ENCODE peak calls at places on chromosomes 11 and 22, in nine cellular contexts. R, O, E, V, N, G, K, I and F are unnamed samples.

GRCh38 chr22:36236338-36237319 is 2.7 kb downstream of the APOL2 start:
- DNase-seq in R (no peak), O (no peak), E (peak), V (no peak), N (no peak), G (no peak), K (no peak), I (no peak), F (peak)

GRCh38 chr11:104546486-104546885 is 351.8 kb downstream of the CASP12 start:
- DNase-seq in R (no peak), O (no peak), E (no peak), V (no peak), N (no peak), G (no peak), K (no peak), I (no peak), F (no peak)

GRCh38 chr22:35467788-35468187 is 67.8 kb downstream of the MCM5 start:
- DNase-seq in R (peak), O (peak), E (peak), V (peak), N (peak), G (no peak), K (peak), I (no peak), F (peak)

GRCh38 chr11:102026975-102027374 is 20.3 kb upstream of the CFAP300 start:
- DNase-seq in R (no peak), O (no peak), E (no peak), V (no peak), N (no peak), G (no peak), K (no peak), I (no peak), F (no peak)

GRCh38 chr11:57787920-57788716 is 26.5 kb downstream of the CTNND1 start:
- DNase-seq in R (no peak), O (no peak), E (no peak), V (no peak), N (no peak), G (no peak), K (no peak), I (peak), F (peak)

GRCh38 chr11:46378296-46378695 is 3.2 kb upstream of the MDK start:
- DNase-seq in R (no peak), O (no peak), E (no peak), V (peak), N (peak), G (peak), K (no peak), I (no peak), F (no peak)

GRCh38 chr11:119533931-119534694 is 111.1 kb upstream of the THY1 start:
- DNase-seq in R (peak), O (peak), E (peak), V (peak), N (peak), G (no peak), K (no peak), I (peak), F (peak)

GRCh38 chr22:29587938-29588699 is 7.2 kb upstream of the NIPSNAP1 start:
- DNase-seq in R (no peak), O (no peak), E (peak), V (no peak), N (no peak), G (no peak), K (no peak), I (peak), F (no peak)

GRCh38 chr11:37100008-37100407 is 502.0 kb upstream of the RAG2 start:
- DNase-seq in R (no peak), O (no peak), E (no peak), V (no peak), N (no peak), G (no peak), K (no peak), I (no peak), F (no peak)

GRCh38 chr11:78168539-78169477 is 19.6 kb downstream of the KCTD21 start:
- DNase-seq in R (peak), O (peak), E (peak), V (no peak), N (peak), G (peak), K (peak), I (peak), F (peak)

GRCh38 chr11:48093795-48094642 is 113.7 kb downstream of the PTPRJ start:
- DNase-seq in R (no peak), O (no peak), E (peak), V (no peak), N (no peak), G (peak), K (peak), I (peak), F (no peak)

GRCh38 chr11:62588966-62589637 is 2.2 kb downstream of the TUT1 start:
- DNase-seq in R (no peak), O (no peak), E (no peak), V (peak), N (no peak), G (no peak), K (no peak), I (no peak), F (no peak)

GRCh38 chr11:17263803-17264202 is 12.7 kb upstream of the NUCB2 start:
- DNase-seq in R (no peak), O (no peak), E (no peak), V (no peak), N (no peak), G (no peak), K (no peak), I (no peak), F (no peak)

GRCh38 chr11:16749666-16750065 is 11.2 kb downstream of the C11orf58 start:
- DNase-seq in R (no peak), O (no peak), E (no peak), V (no peak), N (no peak), G (no peak), K (no peak), I (no peak), F (no peak)

GRCh38 chr11:95545116-95545875 is 244.3 kb downstream of the FAM76B start:
- DNase-seq in R (no peak), O (no peak), E (no peak), V (no peak), N (no peak), G (peak), K (no peak), I (no peak), F (no peak)

GRCh38 chr11:32838505-32839274 is 9.0 kb downstream of the PRRG4 start:
- DNase-seq in R (no peak), O (no peak), E (no peak), V (no peak), N (no peak), G (peak), K (no peak), I (no peak), F (no peak)

GRCh38 chr11:74592063-74592440 is 330 bp upstream of the POLD3 start:
- DNase-seq in R (no peak), O (no peak), E (no peak), V (no peak), N (no peak), G (no peak), K (no peak), I (no peak), F (no peak)

GRCh38 chr11:32188785-32189184 is 97.9 kb downstream of the RCN1 start:
- DNase-seq in R (no peak), O (no peak), E (no peak), V (no peak), N (no peak), G (no peak), K (no peak), I (no peak), F (no peak)

GRCh38 chr22:49768511-49768910 is 59.2 kb downstream of the BRD1 start:
- DNase-seq in R (no peak), O (no peak), E (no peak), V (peak), N (peak), G (no peak), K (no peak), I (no peak), F (no peak)

GRCh38 chr11:10377182-10377581 is 72.3 kb downstream of the ADM start:
- DNase-seq in R (no peak), O (no peak), E (no peak), V (no peak), N (no peak), G (no peak), K (no peak), I (no peak), F (no peak)

GRCh38 chr11:45899448-45900174 is 7.5 kb downstream of the FREY1 start:
- DNase-seq in R (peak), O (peak), E (peak), V (peak), N (peak), G (no peak), K (peak), I (peak), F (peak)

GRCh38 chr11:58905716-58906547 is 33.4 kb upstream of the GLYATL1 start:
- DNase-seq in R (peak), O (no peak), E (peak), V (no peak), N (peak), G (peak), K (no peak), I (no peak), F (peak)

GRCh38 chr11:119316017-119316728 is 757 bp downstream of the MCAM start:
- DNase-seq in R (no peak), O (peak), E (peak), V (no peak), N (peak), G (no peak), K (no peak), I (no peak), F (no peak)

GRCh38 chr11:82994615-82995014 is 77.1 kb downstream of the RAB30 start:
- DNase-seq in R (no peak), O (no peak), E (no peak), V (no peak), N (no peak), G (no peak), K (no peak), I (no peak), F (no peak)

GRCh38 chr22:38755911-38756532 is at the start of gene SUN2:
- DNase-seq in R (peak), O (peak), E (peak), V (peak), N (peak), G (peak), K (peak), I (peak), F (peak)
- TF ChIP-seq POLR2A in R (peak), O (peak), E (peak), V (peak), N (peak), G (peak), K (peak), I (no peak), F (no peak)

GRCh38 chr11:40425168-40425567 is 1034.3 kb downstream of the LRRC4C start:
- DNase-seq in R (no peak), O (no peak), E (no peak), V (no peak), N (no peak), G (no peak), K (no peak), I (no peak), F (no peak)
- TF ChIP-seq CTCF in R (no peak), O (no peak), E (no peak), V (no peak), N (no peak), G (no peak), K (no peak), I (no peak), F (no peak)

GRCh38 chr22:38213319-38214247 is 11.8 kb downstream of the MAFF start:
- DNase-seq in R (no peak), O (no peak), E (no peak), V (no peak), N (no peak), G (no peak), K (no peak), I (no peak), F (no peak)
- TF ChIP-seq POLR2A in R (no peak), O (no peak), E (no peak), V (no peak), N (no peak), G (no peak), K (no peak), I (no peak), F (no peak)

DNA sequence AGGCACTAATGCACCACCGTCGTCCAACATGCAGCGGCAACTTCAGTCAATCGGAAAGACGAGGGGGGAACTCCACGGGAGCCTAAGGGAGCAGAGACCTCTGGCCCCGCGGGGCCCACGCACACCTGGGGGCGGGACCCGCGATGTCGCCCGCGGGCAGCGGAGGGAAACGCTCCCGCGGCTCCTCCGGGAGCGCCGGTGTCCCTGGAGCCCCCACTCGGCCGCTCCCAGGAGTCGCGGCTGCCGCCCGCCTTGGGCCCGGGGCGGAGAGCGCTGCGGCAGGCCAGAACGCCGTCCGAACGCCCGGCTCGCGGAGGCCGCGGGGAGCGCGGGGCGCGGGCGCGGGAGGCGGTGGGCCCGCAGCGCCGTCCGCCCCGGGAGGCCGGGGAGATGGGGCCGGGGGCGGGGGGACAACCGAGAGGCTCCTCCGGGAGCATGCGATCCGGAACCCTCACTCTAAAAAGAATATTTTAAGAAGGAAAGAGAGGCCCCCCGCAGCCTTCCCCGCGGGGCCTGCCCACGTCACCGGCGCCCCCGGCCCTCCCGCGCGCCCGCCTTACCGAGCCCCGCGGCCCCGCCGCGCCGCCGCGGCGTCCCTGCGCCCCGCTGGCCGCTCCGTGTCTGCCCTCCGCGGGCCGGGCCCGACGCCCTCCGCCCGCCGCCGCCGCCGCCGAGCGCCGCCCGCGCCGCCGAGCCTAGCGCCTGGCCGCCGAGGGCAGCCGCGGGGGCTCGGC is 86.6 kb upstream of the ARHGAP32 start:
- DNase-seq in R (no peak), O (no peak), E (no peak), V (peak), N (peak), G (no peak), K (no peak), I (no peak), F (no peak)
- TF ChIP-seq CTCF in R (no peak), O (no peak), E (no peak), V (no peak), N (no peak), G (no peak), K (no peak), I (no peak), F (no peak)

DNA sequence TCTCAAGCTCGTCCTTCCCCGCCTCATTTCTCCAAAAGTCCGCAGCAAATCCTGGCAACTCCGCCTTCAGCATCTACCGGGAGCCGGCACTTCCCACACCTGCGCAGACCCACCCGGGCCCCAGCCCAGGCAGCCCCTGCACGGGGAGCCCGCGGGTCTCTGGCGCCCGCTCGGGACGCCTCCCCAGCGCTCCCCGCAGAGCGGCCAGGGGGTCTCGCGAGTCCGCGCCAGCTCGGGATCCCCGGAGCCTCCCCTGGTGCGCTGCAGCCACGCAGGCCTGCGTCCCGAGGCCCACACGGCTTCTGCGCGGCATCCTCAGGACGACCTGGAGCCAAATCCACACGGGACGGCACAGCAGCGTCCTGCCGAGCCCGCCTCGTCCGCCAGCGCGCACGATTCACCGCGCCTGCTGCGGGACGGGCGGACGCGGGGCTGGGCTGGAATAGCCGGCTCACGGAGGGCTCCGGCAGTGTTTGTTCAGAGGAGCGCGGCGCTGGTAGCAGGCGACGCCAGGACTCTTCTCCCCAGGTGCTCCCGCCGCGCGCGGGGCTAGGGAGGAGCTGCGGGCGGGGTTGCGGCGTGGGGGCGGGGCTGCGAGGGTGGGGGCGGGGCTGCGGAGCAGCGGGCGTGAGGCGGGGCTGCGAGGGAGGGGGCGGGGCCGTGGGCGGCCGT is 810 bp upstream of the PHRF1 start:
- DNase-seq in R (no peak), O (peak), E (no peak), V (peak), N (peak), G (no peak), K (no peak), I (peak), F (no peak)
- TF ChIP-seq POLR2A in R (no peak), O (no peak), E (peak), V (no peak), N (peak), G (peak), K (no peak), I (no peak), F (no peak)

GRCh38 chr11:67195971-67196418 is 70.3 kb upstream of the GRK2 start:
- DNase-seq in R (no peak), O (peak), E (no peak), V (no peak), N (no peak), G (no peak), K (no peak), I (peak), F (no peak)
- TF ChIP-seq CTCF in R (no peak), O (no peak), E (no peak), V (no peak), N (no peak), G (no peak), K (no peak), I (peak), F (no peak)

GRCh38 chr11:8720376-8720775 is 37.8 kb downstream of the RPL27A start:
- DNase-seq in R (no peak), O (no peak), E (no peak), V (no peak), N (no peak), G (no peak), K (no peak), I (no peak), F (no peak)

GRCh38 chr11:8719260-8720190 is 36.9 kb downstream of the RPL27A start:
- DNase-seq in R (peak), O (peak), E (peak), V (no peak), N (no peak), G (peak), K (peak), I (peak), F (peak)

GRCh38 chr11:8717544-8717875 is 34.9 kb downstream of the RPL27A start:
- DNase-seq in R (no peak), O (no peak), E (no peak), V (no peak), N (no peak), G (no peak), K (no peak), I (no peak), F (no peak)

GRCh38 chr11:8715501-8715900 is 32.9 kb downstream of the RPL27A start:
- DNase-seq in R (no peak), O (peak), E (peak), V (no peak), N (no peak), G (no peak), K (peak), I (no peak), F (no peak)

GRCh38 chr11:8717876-8718753 is 35.5 kb downstream of the RPL27A start:
- DNase-seq in R (no peak), O (peak), E (peak), V (no peak), N (no peak), G (no peak), K (peak), I (peak), F (no peak)
- TF ChIP-seq POLR2A in R (no peak), O (no peak), E (peak), V (no peak), N (no peak), G (no peak), K (no peak), I (peak), F (no peak)